ENCODE peak calls at places on chromosomes 4 and X, in nine cellular contexts. One of them, this sample, is unnamed.

GRCh38 chr4:114364857-114365256 is 233.8 kb upstream of the UGT8 start:
- DNase-seq in CD4-positive, alpha-beta T cell: no peak
- DNase-seq in neuronal stem cell: no peak
- DNase-seq in AG10803: peak
- DNase-seq in fibroblast of mammary gland: peak
- DNase-seq in HFFc6: peak
- DNase-seq in NCI-H510A treated with DMSO at 0.1 percent for 48 hours: no peak
- DNase-seq in astrocyte of the cerebellum: no peak
- DNase-seq in bronchial epithelial cell: peak
- DNase-seq in this sample: no peak

GRCh38 chr4:185559913-185560281 is 24.6 kb upstream of the PDLIM3 start:
- DNase-seq in CD4-positive, alpha-beta T cell: no peak
- DNase-seq in neuronal stem cell: no peak
- DNase-seq in AG10803: peak
- DNase-seq in fibroblast of mammary gland: peak
- DNase-seq in HFFc6: peak
- DNase-seq in NCI-H510A treated with DMSO at 0.1 percent for 48 hours: no peak
- DNase-seq in astrocyte of the cerebellum: peak
- DNase-seq in bronchial epithelial cell: peak
- DNase-seq in this sample: no peak

GRCh38 chr4:107500551-107500950 is 219.5 kb downstream of the PAPSS1 start:
- DNase-seq in CD4-positive, alpha-beta T cell: no peak
- DNase-seq in neuronal stem cell: no peak
- DNase-seq in AG10803: no peak
- DNase-seq in fibroblast of mammary gland: no peak
- DNase-seq in HFFc6: no peak
- DNase-seq in NCI-H510A treated with DMSO at 0.1 percent for 48 hours: no peak
- DNase-seq in astrocyte of the cerebellum: no peak
- DNase-seq in bronchial epithelial cell: no peak
- DNase-seq in this sample: no peak

GRCh38 chr4:38111717-38112116 is 151.5 kb downstream of the PTTG2 start:
- DNase-seq in CD4-positive, alpha-beta T cell: no peak
- DNase-seq in neuronal stem cell: no peak
- DNase-seq in AG10803: no peak
- DNase-seq in fibroblast of mammary gland: no peak
- DNase-seq in HFFc6: no peak
- DNase-seq in NCI-H510A treated with DMSO at 0.1 percent for 48 hours: no peak
- DNase-seq in astrocyte of the cerebellum: no peak
- DNase-seq in bronchial epithelial cell: no peak
- DNase-seq in this sample: no peak

GRCh38 chrX:80806557-80806956 is 3.1 kb downstream of the BRWD3 start:
- DNase-seq in CD4-positive, alpha-beta T cell: no peak
- DNase-seq in neuronal stem cell: no peak
- DNase-seq in AG10803: no peak
- DNase-seq in fibroblast of mammary gland: no peak
- DNase-seq in HFFc6: no peak
- DNase-seq in NCI-H510A treated with DMSO at 0.1 percent for 48 hours: no peak
- DNase-seq in astrocyte of the cerebellum: no peak
- DNase-seq in bronchial epithelial cell: no peak
- DNase-seq in this sample: no peak

GRCh38 chrX:153469811-153470410 is 465 bp downstream of the HAUS7 start:
- DNase-seq in CD4-positive, alpha-beta T cell: no peak
- DNase-seq in neuronal stem cell: no peak
- DNase-seq in AG10803: peak
- DNase-seq in fibroblast of mammary gland: peak
- DNase-seq in HFFc6: peak
- DNase-seq in NCI-H510A treated with DMSO at 0.1 percent for 48 hours: no peak
- DNase-seq in astrocyte of the cerebellum: no peak
- DNase-seq in bronchial epithelial cell: peak
- DNase-seq in this sample: peak

GRCh38 chrX:13868481-13869040 is 51.7 kb upstream of the GPM6B start:
- DNase-seq in CD4-positive, alpha-beta T cell: no peak
- DNase-seq in neuronal stem cell: no peak
- DNase-seq in AG10803: peak
- DNase-seq in fibroblast of mammary gland: peak
- DNase-seq in HFFc6: no peak
- DNase-seq in NCI-H510A treated with DMSO at 0.1 percent for 48 hours: no peak
- DNase-seq in astrocyte of the cerebellum: peak
- DNase-seq in bronchial epithelial cell: peak
- DNase-seq in this sample: no peak

GRCh38 chrX:154092371-154092770 is 5.1 kb downstream of the MECP2 start:
- DNase-seq in CD4-positive, alpha-beta T cell: no peak
- DNase-seq in neuronal stem cell: no peak
- DNase-seq in AG10803: no peak
- DNase-seq in fibroblast of mammary gland: no peak
- DNase-seq in HFFc6: no peak
- DNase-seq in NCI-H510A treated with DMSO at 0.1 percent for 48 hours: no peak
- DNase-seq in astrocyte of the cerebellum: no peak
- DNase-seq in bronchial epithelial cell: no peak
- DNase-seq in this sample: no peak

GRCh38 chrX:151902813-151903591 is 9.7 kb upstream of the MAGEA4 start:
- DNase-seq in CD4-positive, alpha-beta T cell: no peak
- DNase-seq in neuronal stem cell: no peak
- DNase-seq in AG10803: peak
- DNase-seq in fibroblast of mammary gland: peak
- DNase-seq in HFFc6: peak
- DNase-seq in NCI-H510A treated with DMSO at 0.1 percent for 48 hours: no peak
- DNase-seq in astrocyte of the cerebellum: peak
- DNase-seq in bronchial epithelial cell: peak
- DNase-seq in this sample: no peak

GRCh38 chr4:121898150-121898549 is 27.9 kb upstream of the BBS7 start:
- DNase-seq in CD4-positive, alpha-beta T cell: no peak
- DNase-seq in neuronal stem cell: no peak
- DNase-seq in AG10803: no peak
- DNase-seq in fibroblast of mammary gland: no peak
- DNase-seq in HFFc6: no peak
- DNase-seq in NCI-H510A treated with DMSO at 0.1 percent for 48 hours: no peak
- DNase-seq in astrocyte of the cerebellum: no peak
- DNase-seq in bronchial epithelial cell: no peak
- DNase-seq in this sample: no peak

GRCh38 chr4:17526695-17527477 is 11.9 kb downstream of the CLRN2 start:
- DNase-seq in CD4-positive, alpha-beta T cell: no peak
- DNase-seq in neuronal stem cell: no peak
- DNase-seq in AG10803: no peak
- DNase-seq in fibroblast of mammary gland: no peak
- DNase-seq in HFFc6: no peak
- DNase-seq in NCI-H510A treated with DMSO at 0.1 percent for 48 hours: no peak
- DNase-seq in astrocyte of the cerebellum: no peak
- DNase-seq in bronchial epithelial cell: no peak
- DNase-seq in this sample: no peak

GRCh38 chr4:146472404-146472803 is 49.3 kb downstream of the SLC10A7 start:
- DNase-seq in CD4-positive, alpha-beta T cell: no peak
- DNase-seq in neuronal stem cell: no peak
- DNase-seq in AG10803: no peak
- DNase-seq in fibroblast of mammary gland: no peak
- DNase-seq in HFFc6: no peak
- DNase-seq in NCI-H510A treated with DMSO at 0.1 percent for 48 hours: no peak
- DNase-seq in astrocyte of the cerebellum: no peak
- DNase-seq in bronchial epithelial cell: no peak
- DNase-seq in this sample: no peak

GRCh38 chr4:185931986-185932385 is 120.0 kb upstream of the SORBS2 start:
- DNase-seq in CD4-positive, alpha-beta T cell: no peak
- DNase-seq in neuronal stem cell: no peak
- DNase-seq in AG10803: no peak
- DNase-seq in fibroblast of mammary gland: peak
- DNase-seq in HFFc6: no peak
- DNase-seq in NCI-H510A treated with DMSO at 0.1 percent for 48 hours: no peak
- DNase-seq in astrocyte of the cerebellum: no peak
- DNase-seq in bronchial epithelial cell: no peak
- DNase-seq in this sample: no peak

GRCh38 chr4:88320780-88321373 is 36.5 kb upstream of the PPM1K start:
- DNase-seq in CD4-positive, alpha-beta T cell: no peak
- DNase-seq in neuronal stem cell: no peak
- DNase-seq in AG10803: peak
- DNase-seq in fibroblast of mammary gland: no peak
- DNase-seq in HFFc6: peak
- DNase-seq in NCI-H510A treated with DMSO at 0.1 percent for 48 hours: no peak
- DNase-seq in astrocyte of the cerebellum: peak
- DNase-seq in bronchial epithelial cell: no peak
- DNase-seq in this sample: no peak

GRCh38 chr4:158193171-158193749 is 17.0 kb upstream of the TMEM144 start:
- DNase-seq in CD4-positive, alpha-beta T cell: no peak
- DNase-seq in neuronal stem cell: peak
- DNase-seq in AG10803: peak
- DNase-seq in fibroblast of mammary gland: peak
- DNase-seq in HFFc6: peak
- DNase-seq in NCI-H510A treated with DMSO at 0.1 percent for 48 hours: peak
- DNase-seq in astrocyte of the cerebellum: peak
- DNase-seq in bronchial epithelial cell: peak
- DNase-seq in this sample: no peak

GRCh38 chr4:94274912-94275311 is 67.2 kb downstream of the SMARCAD1 start:
- DNase-seq in CD4-positive, alpha-beta T cell: no peak
- DNase-seq in neuronal stem cell: no peak
- DNase-seq in AG10803: peak
- DNase-seq in fibroblast of mammary gland: peak
- DNase-seq in HFFc6: peak
- DNase-seq in NCI-H510A treated with DMSO at 0.1 percent for 48 hours: no peak
- DNase-seq in astrocyte of the cerebellum: no peak
- DNase-seq in bronchial epithelial cell: no peak
- DNase-seq in this sample: no peak

GRCh38 chr4:77593101-77593500 is 12.5 kb upstream of the CXCL13 start:
- DNase-seq in CD4-positive, alpha-beta T cell: no peak
- DNase-seq in neuronal stem cell: no peak
- DNase-seq in AG10803: no peak
- DNase-seq in fibroblast of mammary gland: no peak
- DNase-seq in HFFc6: no peak
- DNase-seq in NCI-H510A treated with DMSO at 0.1 percent for 48 hours: no peak
- DNase-seq in astrocyte of the cerebellum: peak
- DNase-seq in bronchial epithelial cell: no peak
- DNase-seq in this sample: no peak

GRCh38 chr4:4599886-4600285 is 58.0 kb upstream of the STX18 start:
- DNase-seq in CD4-positive, alpha-beta T cell: no peak
- DNase-seq in neuronal stem cell: no peak
- DNase-seq in AG10803: no peak
- DNase-seq in fibroblast of mammary gland: no peak
- DNase-seq in HFFc6: no peak
- DNase-seq in NCI-H510A treated with DMSO at 0.1 percent for 48 hours: peak
- DNase-seq in astrocyte of the cerebellum: no peak
- DNase-seq in bronchial epithelial cell: no peak
- DNase-seq in this sample: no peak

GRCh38 chrX:153353416-153353815 is 19.5 kb downstream of the ZNF275 start:
- DNase-seq in CD4-positive, alpha-beta T cell: no peak
- DNase-seq in neuronal stem cell: no peak
- DNase-seq in AG10803: no peak
- DNase-seq in fibroblast of mammary gland: no peak
- DNase-seq in HFFc6: no peak
- DNase-seq in NCI-H510A treated with DMSO at 0.1 percent for 48 hours: no peak
- DNase-seq in astrocyte of the cerebellum: no peak
- DNase-seq in bronchial epithelial cell: no peak
- DNase-seq in this sample: no peak

GRCh38 chr4:98262431-98262830 is 1.2 kb downstream of the RAP1GDS1 start:
- DNase-seq in CD4-positive, alpha-beta T cell: no peak
- DNase-seq in neuronal stem cell: no peak
- DNase-seq in AG10803: peak
- DNase-seq in fibroblast of mammary gland: peak
- DNase-seq in HFFc6: no peak
- DNase-seq in NCI-H510A treated with DMSO at 0.1 percent for 48 hours: no peak
- DNase-seq in astrocyte of the cerebellum: no peak
- DNase-seq in bronchial epithelial cell: no peak
- DNase-seq in this sample: no peak

GRCh38 chr4:101851671-101852070 is 61.1 kb downstream of the BANK1 start:
- DNase-seq in CD4-positive, alpha-beta T cell: no peak
- DNase-seq in neuronal stem cell: no peak
- DNase-seq in AG10803: no peak
- DNase-seq in fibroblast of mammary gland: no peak
- DNase-seq in HFFc6: no peak
- DNase-seq in NCI-H510A treated with DMSO at 0.1 percent for 48 hours: no peak
- DNase-seq in astrocyte of the cerebellum: no peak
- DNase-seq in bronchial epithelial cell: no peak
- DNase-seq in this sample: no peak

GRCh38 chrX:28756647-28757046 is 169.4 kb downstream of the IL1RAPL1 start:
- DNase-seq in CD4-positive, alpha-beta T cell: no peak
- DNase-seq in neuronal stem cell: no peak
- DNase-seq in AG10803: no peak
- DNase-seq in fibroblast of mammary gland: no peak
- DNase-seq in HFFc6: no peak
- DNase-seq in NCI-H510A treated with DMSO at 0.1 percent for 48 hours: no peak
- DNase-seq in astrocyte of the cerebellum: no peak
- DNase-seq in bronchial epithelial cell: no peak
- DNase-seq in this sample: no peak

GRCh38 chr4:25080571-25080970 is 49.8 kb upstream of the LGI2 start:
- DNase-seq in CD4-positive, alpha-beta T cell: no peak
- DNase-seq in neuronal stem cell: no peak
- DNase-seq in AG10803: no peak
- DNase-seq in fibroblast of mammary gland: no peak
- DNase-seq in HFFc6: no peak
- DNase-seq in NCI-H510A treated with DMSO at 0.1 percent for 48 hours: no peak
- DNase-seq in astrocyte of the cerebellum: no peak
- DNase-seq in bronchial epithelial cell: no peak
- DNase-seq in this sample: no peak

GRCh38 chrX:50721771-50722521 is 92.0 kb downstream of the SHROOM4 start:
- DNase-seq in CD4-positive, alpha-beta T cell: no peak
- DNase-seq in neuronal stem cell: no peak
- DNase-seq in AG10803: peak
- DNase-seq in fibroblast of mammary gland: no peak
- DNase-seq in HFFc6: no peak
- DNase-seq in NCI-H510A treated with DMSO at 0.1 percent for 48 hours: no peak
- DNase-seq in astrocyte of the cerebellum: no peak
- DNase-seq in bronchial epithelial cell: no peak
- DNase-seq in this sample: no peak

GRCh38 chrX:116499780-116500179 is 37.0 kb upstream of the CT83 start:
- DNase-seq in CD4-positive, alpha-beta T cell: no peak
- DNase-seq in neuronal stem cell: no peak
- DNase-seq in AG10803: peak
- DNase-seq in fibroblast of mammary gland: peak
- DNase-seq in HFFc6: no peak
- DNase-seq in NCI-H510A treated with DMSO at 0.1 percent for 48 hours: no peak
- DNase-seq in astrocyte of the cerebellum: no peak
- DNase-seq in bronchial epithelial cell: peak
- DNase-seq in this sample: no peak

This sample was measured in central memory CD8-positive, alpha-beta T cell.